ENCODE peak calls at places on chromosomes 4 and X, in four cellular contexts. P, Q, E and Z are unnamed samples.

GRCh38 chr4:23455482-23455881 is 434.4 kb downstream of the PPARGC1A start:
- DNase-seq in E (no peak), P (peak), Q (no peak), Z (no peak)

GRCh38 chr4:173332963-173333657 is 1.0 kb downstream of the HMGB2 start:
- DNase-seq in Q (peak), P (no peak), E (no peak), Z (no peak)

GRCh38 chr4:7232061-7232616 is 39.8 kb downstream of the SORCS2 start:
- DNase-seq in E (no peak), Q (no peak), P (no peak), Z (no peak)

GRCh38 chr4:7963691-7964090 is 24.0 kb upstream of the AFAP1 start:
- DNase-seq in E (no peak), P (no peak), Q (no peak), Z (no peak)

GRCh38 chrX:136910565-136911040 is 30.1 kb upstream of the RBMX start:
- DNase-seq in P (no peak), Q (peak), E (no peak), Z (peak)

GRCh38 chrX:130770615-130771014 is 132.4 kb downstream of the ENOX2 start:
- DNase-seq in Q (peak), E (no peak), P (peak), Z (peak)

GRCh38 chrX:113644426-113644825 is 803.8 kb upstream of the AMOT start:
- DNase-seq in E (no peak), P (no peak), Q (no peak), Z (peak)

GRCh38 chrX:40273356-40274050 is 175.7 kb upstream of the BCOR start:
- DNase-seq in Q (no peak), P (no peak), E (no peak), Z (peak)

GRCh38 chr4:982291-982690 is 4.6 kb upstream of the IDUA start:
- DNase-seq in Q (no peak), E (no peak), P (no peak), Z (no peak)

GRCh38 chrX:63058204-63058603 is 292.9 kb downstream of the SPIN4 start:
- DNase-seq in P (no peak), E (no peak), Q (no peak), Z (no peak)

GRCh38 chr4:58776627-58777026 is 1666.4 kb upstream of the IGFBP7 start:
- DNase-seq in Q (peak), E (no peak), P (no peak), Z (no peak)

GRCh38 chrX:7091923-7092322 is 55.6 kb upstream of the STS start:
- DNase-seq in P (no peak), Q (no peak), E (no peak), Z (no peak)

GRCh38 chr4:2650276-2650675 is 105.9 kb downstream of the TNIP2 start:
- DNase-seq in P (no peak), E (no peak), Q (no peak), Z (no peak)

GRCh38 chr4:169716677-169717076 is 41.1 kb downstream of the HPF1 start:
- DNase-seq in E (no peak), P (peak), Q (peak), Z (peak)

GRCh38 chrX:129629837-129630236 is 24.9 kb downstream of the APLN start:
- DNase-seq in Q (no peak), P (no peak), E (peak), Z (peak)

GRCh38 chr4:73222466-73223257 is 35.9 kb downstream of the ANKRD17 start:
- DNase-seq in E (no peak), Q (peak), P (peak), Z (peak)

GRCh38 chrX:12984629-12985303 is 9.9 kb downstream of the TMSB4X start:
- DNase-seq in Q (peak), E (no peak), P (peak), Z (peak)

GRCh38 chr4:87732033-87732770 is 67.2 kb upstream of the IBSP start:
- DNase-seq in P (no peak), Q (no peak), E (no peak), Z (peak)

GRCh38 chr4:169064281-169064680 is 54.2 kb upstream of the CBR4 start:
- DNase-seq in Q (no peak), P (no peak), E (no peak), Z (peak)

GRCh38 chrX:150047818-150048217 is 109.5 kb upstream of the EOLA2 start:
- DNase-seq in Q (no peak), P (no peak), E (no peak), Z (no peak)

GRCh38 chrX:21656587-21657317 is 1.4 kb downstream of the KLHL34 start:
- DNase-seq in E (no peak), Q (no peak), P (no peak), Z (no peak)

DNA sequence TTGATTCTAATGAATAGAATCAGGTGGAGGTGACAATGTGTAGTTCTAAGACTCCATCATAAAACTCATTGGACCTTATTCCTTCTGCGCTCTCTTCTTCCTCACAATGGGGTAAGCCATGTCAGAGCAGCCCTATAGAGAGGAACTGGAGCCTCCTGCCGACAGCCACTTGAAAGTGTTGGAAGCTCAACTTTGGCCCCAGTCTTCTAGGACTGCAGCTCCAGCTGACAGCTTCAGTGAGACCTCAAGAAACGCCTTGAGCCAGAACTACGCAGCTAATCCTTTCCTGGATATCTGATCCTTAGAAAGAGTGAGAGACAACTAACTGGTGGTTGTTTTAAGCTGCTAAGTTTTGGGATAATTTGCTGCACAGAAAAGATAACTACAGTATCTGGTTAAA is 22.1 kb upstream of the ADH7 start:
- DNase-seq in P (no peak), Q (peak), E (peak), Z (peak)
- TF ChIP-seq CTCF in P (no peak), Q (peak), E (no peak), Z (no peak)

GRCh38 chr4:3701271-3702083 is 64.7 kb upstream of the ADRA2C start:
- DNase-seq in P (no peak), Q (no peak), E (peak), Z (no peak)

GRCh38 chr4:3700736-3701135 is 65.4 kb upstream of the ADRA2C start:
- DNase-seq in E (no peak), Q (no peak), P (no peak), Z (no peak)

GRCh38 chr4:3703343-3703676 is 62.9 kb upstream of the ADRA2C start:
- DNase-seq in Q (no peak), E (peak), P (no peak), Z (no peak)

GRCh38 chr4:3702551-3703221 is 63.5 kb upstream of the ADRA2C start:
- DNase-seq in P (no peak), E (peak), Q (no peak), Z (no peak)

GRCh38 chr4:3702084-3702521 is 64.1 kb upstream of the ADRA2C start:
- DNase-seq in P (no peak), Q (no peak), E (peak), Z (no peak)
- TF ChIP-seq CTCF in P (no peak), Q (no peak), E (no peak), Z (no peak)

GRCh38 chr4:9764155-9764696 is 17.2 kb upstream of the DRD5 start:
- DNase-seq in E (no peak), P (no peak), Q (no peak), Z (no peak)

GRCh38 chr4:9771069-9771468 is 10.4 kb upstream of the DRD5 start:
- DNase-seq in E (no peak), Q (no peak), P (no peak), Z (no peak)

GRCh38 chr4:9762823-9763475 is 18.5 kb upstream of the DRD5 start:
- DNase-seq in Q (peak), E (no peak), P (peak), Z (peak)

DNA sequence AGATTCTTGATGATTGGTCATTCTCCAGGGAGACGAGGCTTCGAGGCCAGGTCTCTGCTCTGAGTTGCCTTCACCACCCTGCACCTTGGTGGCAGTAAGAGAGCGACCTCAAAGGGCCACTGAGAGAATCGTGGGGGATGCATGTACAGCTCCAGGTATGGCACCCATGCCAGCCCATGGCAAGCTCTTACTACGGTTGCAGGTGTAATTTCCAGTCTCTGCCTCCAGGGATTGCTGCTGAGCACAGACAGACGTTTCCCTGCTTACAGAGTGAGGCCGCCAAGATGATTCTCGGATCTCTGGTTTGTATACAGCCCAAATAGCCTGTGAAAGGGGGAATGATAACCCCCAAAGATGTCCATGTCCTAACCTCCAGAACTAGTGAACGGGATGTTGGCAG is 16.3 kb upstream of the DRD5 start:
- DNase-seq in Q (peak), P (no peak), E (no peak), Z (peak)
- TF ChIP-seq CTCF in Q (peak), P (peak), E (no peak), Z (no peak)

GRCh38 chr4:175456131-175456530 is 355.9 kb downstream of the GPM6A start:
- DNase-seq in Q (peak), P (no peak), E (no peak), Z (no peak)

GRCh38 chr4:175453456-175453855 is 358.6 kb downstream of the GPM6A start:
- DNase-seq in Q (peak), P (no peak), E (no peak), Z (no peak)

GRCh38 chr4:175459571-175459970 is 352.5 kb downstream of the GPM6A start:
- DNase-seq in Q (peak), P (no peak), E (no peak), Z (peak)

GRCh38 chr4:175457956-175458355 is 354.1 kb downstream of the GPM6A start:
- DNase-seq in E (no peak), Q (no peak), P (no peak), Z (no peak)
- TF ChIP-seq CTCF in E (no peak), Q (no peak), P (no peak), Z (no peak)

GRCh38 chr4:82382756-82383155 is 9.0 kb upstream of the HNRNPD start:
- DNase-seq in E (no peak), P (no peak), Q (peak), Z (no peak)

GRCh38 chr4:82388405-82388804 is 14.6 kb upstream of the HNRNPD start:
- DNase-seq in P (no peak), Q (no peak), E (no peak), Z (no peak)
- TF ChIP-seq CTCF in P (no peak), Q (no peak), E (no peak), Z (no peak)

DNA sequence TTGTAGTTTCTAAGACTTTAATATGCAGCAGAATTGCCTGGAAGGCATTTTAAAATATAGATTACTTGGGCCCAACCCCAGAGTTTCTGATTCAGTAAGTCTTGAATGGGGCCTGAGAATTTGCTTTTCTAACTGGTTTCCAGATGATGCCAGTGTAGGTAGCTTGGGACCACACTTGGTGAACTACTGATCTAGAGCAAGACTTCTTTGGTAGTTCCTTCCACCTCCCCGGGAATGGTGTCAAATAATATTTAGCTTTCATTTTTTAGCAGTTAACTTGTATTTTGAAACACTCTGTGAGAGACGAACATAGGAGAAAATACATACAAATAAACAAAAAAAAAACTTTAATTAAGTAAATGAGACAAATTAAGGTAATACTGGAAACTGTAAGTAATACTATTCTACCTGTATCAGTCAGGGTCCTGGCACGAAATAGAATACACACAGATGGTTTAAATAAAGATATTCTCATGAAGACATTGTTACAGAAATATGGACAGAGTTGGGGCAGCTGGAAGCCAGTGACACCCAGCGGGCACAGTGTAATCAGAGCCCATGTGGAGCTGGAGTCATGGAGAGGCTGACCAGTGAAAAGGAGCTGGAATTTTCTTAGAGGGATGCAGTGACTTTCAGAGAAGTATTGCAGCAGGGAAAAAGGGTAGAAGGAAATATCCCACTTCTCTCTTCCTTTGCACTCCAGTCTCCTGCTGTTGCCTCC is 905.7 kb downstream of the CCSER1 start:
- DNase-seq in Q (peak), E (no peak), P (no peak), Z (no peak)
- TF ChIP-seq CTCF in Q (peak), E (no peak), P (no peak), Z (no peak)

GRCh38 chr4:57044996-57045395 is 65.2 kb downstream of the IGFBP7 start:
- DNase-seq in Q (peak), P (peak), E (no peak), Z (peak)
- TF ChIP-seq CTCF in Q (no peak), P (no peak), E (no peak), Z (no peak)